ENCODE peak calls at places on chromosomes 2 and 18, in eight cellular contexts. One of them, this sample, is unnamed.

GRCh38 chr2:192957425-192957824 is 762.7 kb upstream of the TMEFF2 start:
- DNase-seq in CD4-positive, alpha-beta T cell: no peak
- DNase-seq in fibroblast of lung: no peak
- DNase-seq in RCC 7860: no peak
- DNase-seq in glutamatergic neuron: no peak
- DNase-seq in B cell: no peak
- DNase-seq in smooth muscle cell of the brain vasculature: no peak
- DNase-seq in psoas muscle: no peak
- DNase-seq in this sample: no peak

GRCh38 chr2:101241158-101241557 is 11.5 kb upstream of the CNOT11 start:
- DNase-seq in CD4-positive, alpha-beta T cell: no peak
- DNase-seq in fibroblast of lung: no peak
- DNase-seq in RCC 7860: no peak
- DNase-seq in glutamatergic neuron: no peak
- DNase-seq in B cell: no peak
- DNase-seq in smooth muscle cell of the brain vasculature: no peak
- DNase-seq in psoas muscle: no peak
- DNase-seq in this sample: no peak

GRCh38 chr2:232484628-232485332 is 2.9 kb downstream of the ECEL1 start:
- DNase-seq in CD4-positive, alpha-beta T cell: no peak
- DNase-seq in fibroblast of lung: no peak
- DNase-seq in RCC 7860: no peak
- DNase-seq in glutamatergic neuron: no peak
- DNase-seq in B cell: no peak
- DNase-seq in smooth muscle cell of the brain vasculature: no peak
- DNase-seq in psoas muscle: peak; percentile 40
- DNase-seq in this sample: no peak

GRCh38 chr2:177746358-177746757 is 326.2 kb downstream of the PDE11A start:
- DNase-seq in CD4-positive, alpha-beta T cell: no peak
- DNase-seq in fibroblast of lung: no peak
- DNase-seq in RCC 7860: no peak
- DNase-seq in glutamatergic neuron: no peak
- DNase-seq in B cell: no peak
- DNase-seq in smooth muscle cell of the brain vasculature: no peak
- DNase-seq in psoas muscle: no peak
- DNase-seq in this sample: no peak

GRCh38 chr2:67619204-67619603 is 222.1 kb downstream of the ETAA1 start:
- DNase-seq in CD4-positive, alpha-beta T cell: no peak
- DNase-seq in fibroblast of lung: peak; percentile 36
- DNase-seq in RCC 7860: no peak
- DNase-seq in glutamatergic neuron: no peak
- DNase-seq in B cell: no peak
- DNase-seq in smooth muscle cell of the brain vasculature: no peak
- DNase-seq in psoas muscle: no peak
- DNase-seq in this sample: no peak

GRCh38 chr2:239054921-239055320 is 207.0 kb downstream of the TWIST2 start:
- DNase-seq in CD4-positive, alpha-beta T cell: no peak
- DNase-seq in fibroblast of lung: no peak
- DNase-seq in RCC 7860: no peak
- DNase-seq in glutamatergic neuron: no peak
- DNase-seq in B cell: no peak
- DNase-seq in smooth muscle cell of the brain vasculature: no peak
- DNase-seq in psoas muscle: no peak
- DNase-seq in this sample: no peak

GRCh38 chr2:61978522-61978921 is 73.0 kb downstream of the COMMD1 start:
- DNase-seq in CD4-positive, alpha-beta T cell: no peak
- DNase-seq in fibroblast of lung: no peak
- DNase-seq in RCC 7860: no peak
- DNase-seq in glutamatergic neuron: no peak
- DNase-seq in B cell: no peak
- DNase-seq in smooth muscle cell of the brain vasculature: no peak
- DNase-seq in psoas muscle: no peak
- DNase-seq in this sample: no peak

GRCh38 chr2:214069254-214069653 is 341.6 kb upstream of the VWC2L start:
- DNase-seq in CD4-positive, alpha-beta T cell: no peak
- DNase-seq in fibroblast of lung: peak; percentile 95
- DNase-seq in RCC 7860: peak; percentile 99
- DNase-seq in glutamatergic neuron: no peak
- DNase-seq in B cell: no peak
- DNase-seq in smooth muscle cell of the brain vasculature: peak; percentile 37
- DNase-seq in psoas muscle: no peak
- DNase-seq in this sample: peak; percentile 80

GRCh38 chr2:119387381-119388129 is 20.8 kb downstream of the DBI start:
- DNase-seq in CD4-positive, alpha-beta T cell: no peak
- DNase-seq in fibroblast of lung: peak; percentile 80
- DNase-seq in RCC 7860: peak; percentile 86
- DNase-seq in glutamatergic neuron: no peak
- DNase-seq in B cell: peak; percentile 4
- DNase-seq in smooth muscle cell of the brain vasculature: peak; percentile 40
- DNase-seq in psoas muscle: peak; percentile 74
- DNase-seq in this sample: peak; percentile 90

GRCh38 chr18:9854801-9855676 is 30.7 kb upstream of the TXNDC2 start:
- DNase-seq in CD4-positive, alpha-beta T cell: no peak
- DNase-seq in fibroblast of lung: peak; percentile 41
- DNase-seq in RCC 7860: no peak
- DNase-seq in glutamatergic neuron: no peak
- DNase-seq in B cell: no peak
- DNase-seq in smooth muscle cell of the brain vasculature: no peak
- DNase-seq in psoas muscle: no peak
- DNase-seq in this sample: no peak

GRCh38 chr18:50231621-50232020 is 34.7 kb downstream of the CFAP53 start:
- DNase-seq in CD4-positive, alpha-beta T cell: no peak
- DNase-seq in fibroblast of lung: no peak
- DNase-seq in RCC 7860: no peak
- DNase-seq in glutamatergic neuron: no peak
- DNase-seq in B cell: no peak
- DNase-seq in smooth muscle cell of the brain vasculature: no peak
- DNase-seq in psoas muscle: no peak
- DNase-seq in this sample: peak; percentile 5

This sample was measured in MG63.